ENCODE peak calls at places on chromosomes 3 and 15, in four cellular contexts. F is AG09319, L is MCF 10A, I is left ventricle myocardium inferior. G is an unnamed sample.

GRCh38 chr3:178205750-178206149 is 330.5 kb upstream of the KCNMB2 start:
- DNase-seq in F (peak), L (no peak), I (no peak), G (no peak)

GRCh38 chr15:81293728-81294500 is 30.0 kb downstream of the STARD5 start:
- DNase-seq in F (no peak), L (no peak), I (no peak), G (no peak)

GRCh38 chr15:42720071-42720470 is 16.9 kb downstream of the CDAN1 start:
- DNase-seq in F (no peak), L (no peak), I (no peak), G (no peak)

GRCh38 chr3:55860040-55860439 is 372.9 kb upstream of the WNT5A start:
- DNase-seq in F (no peak), L (no peak), I (no peak), G (no peak)

GRCh38 chr3:134406331-134407246 is 32.3 kb upstream of the AMOTL2 start:
- DNase-seq in F (no peak), L (no peak), I (peak), G (peak)

GRCh38 chr3:102181202-102181920 is 253.5 kb upstream of the ZPLD1 start:
- DNase-seq in F (peak), L (peak), I (no peak), G (no peak)

GRCh38 chr15:62337934-62338333 is 172.8 kb upstream of the C2CD4B start:
- DNase-seq in F (no peak), L (peak), I (no peak), G (no peak)

GRCh38 chr3:123678108-123678511 is 93.3 kb upstream of the HACD2 start:
- DNase-seq in F (peak), L (peak), I (no peak), G (no peak)

GRCh38 chr3:7447197-7447769 is 586.4 kb downstream of the GRM7 start:
- DNase-seq in F (no peak), L (no peak), I (no peak), G (no peak)

GRCh38 chr3:197584733-197585132 is 29.0 kb upstream of the BDH1 start:
- DNase-seq in F (no peak), L (no peak), I (no peak), G (no peak)

GRCh38 chr15:60383008-60383694 is 14.6 kb downstream of the ANXA2 start:
- DNase-seq in F (no peak), L (no peak), I (no peak), G (no peak)

GRCh38 chr15:22888120-22888859 is 49.8 kb downstream of the NIPA2 start:
- DNase-seq in F (peak), L (peak), I (no peak), G (no peak)

GRCh38 chr3:155093261-155093660 is 13.1 kb downstream of the MME start:
- DNase-seq in F (no peak), L (no peak), I (no peak), G (no peak)

GRCh38 chr3:155018621-155019330 is 61.3 kb upstream of the MME start:
- DNase-seq in F (no peak), L (peak), I (no peak), G (no peak)

GRCh38 chr15:74790080-74790916 is 8.4 kb downstream of the CSK start:
- DNase-seq in F (peak), L (peak), I (peak), G (no peak)

DNA sequence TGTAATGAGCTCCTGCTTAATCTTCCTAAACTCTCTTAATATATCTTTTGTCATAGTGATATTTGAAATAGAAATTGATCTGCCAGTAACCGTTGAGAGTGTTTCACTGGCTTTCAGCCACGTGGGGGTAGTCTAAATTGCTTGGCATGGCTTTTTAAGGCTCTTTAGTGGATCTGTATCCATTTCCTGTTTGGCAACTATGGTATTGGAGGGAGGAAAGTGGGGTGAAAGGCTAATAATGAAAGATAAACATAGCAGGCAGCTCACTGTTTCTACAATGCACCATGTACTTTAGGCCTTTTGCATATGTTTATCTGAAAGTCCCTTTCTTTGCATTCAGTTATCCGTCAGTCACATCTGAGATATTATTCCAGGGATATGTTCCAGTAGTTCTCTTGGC is 10.6 kb downstream of the TOPAZ1 start:
- DNase-seq in F (no peak), L (no peak), I (no peak), G (no peak)
- TF ChIP-seq CTCF in F (no peak), L (no peak), I (no peak), G (no peak)

DNA sequence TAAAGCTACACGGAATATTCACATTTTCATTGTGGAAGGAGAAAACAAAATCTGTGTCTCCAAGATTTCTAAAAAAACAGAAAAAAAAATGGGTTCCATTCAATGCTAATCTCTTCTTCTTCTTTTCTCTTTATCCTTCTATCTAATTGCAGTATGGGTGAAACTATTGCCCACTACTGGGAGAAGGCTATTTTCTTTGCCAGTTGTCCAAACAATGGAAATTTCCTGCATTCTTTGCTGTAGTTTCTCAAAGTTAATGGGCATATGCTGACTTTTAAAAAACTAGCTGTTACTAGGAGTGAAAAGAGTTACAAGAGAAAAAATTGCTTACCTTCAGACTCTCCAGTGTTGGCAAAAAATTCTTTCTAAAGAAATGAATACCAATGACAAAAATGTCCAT is 179.3 kb upstream of the ANKRD28 start:
- DNase-seq in F (no peak), L (no peak), I (no peak), G (no peak)
- TF ChIP-seq CTCF in F (no peak), L (no peak), I (no peak), G (no peak)

GRCh38 chr15:63373330-63373729 is 8.3 kb downstream of the CA12 start:
- DNase-seq in F (no peak), L (no peak), I (no peak), G (no peak)

GRCh38 chr15:63371297-63371918 is 10.2 kb downstream of the CA12 start:
- DNase-seq in F (peak), L (peak), I (no peak), G (no peak)

GRCh38 chr15:63372753-63373152 is 8.9 kb downstream of the CA12 start:
- DNase-seq in F (peak), L (no peak), I (no peak), G (no peak)

GRCh38 chr15:63370764-63371163 is 10.9 kb downstream of the CA12 start:
- DNase-seq in F (no peak), L (no peak), I (no peak), G (no peak)

DNA sequence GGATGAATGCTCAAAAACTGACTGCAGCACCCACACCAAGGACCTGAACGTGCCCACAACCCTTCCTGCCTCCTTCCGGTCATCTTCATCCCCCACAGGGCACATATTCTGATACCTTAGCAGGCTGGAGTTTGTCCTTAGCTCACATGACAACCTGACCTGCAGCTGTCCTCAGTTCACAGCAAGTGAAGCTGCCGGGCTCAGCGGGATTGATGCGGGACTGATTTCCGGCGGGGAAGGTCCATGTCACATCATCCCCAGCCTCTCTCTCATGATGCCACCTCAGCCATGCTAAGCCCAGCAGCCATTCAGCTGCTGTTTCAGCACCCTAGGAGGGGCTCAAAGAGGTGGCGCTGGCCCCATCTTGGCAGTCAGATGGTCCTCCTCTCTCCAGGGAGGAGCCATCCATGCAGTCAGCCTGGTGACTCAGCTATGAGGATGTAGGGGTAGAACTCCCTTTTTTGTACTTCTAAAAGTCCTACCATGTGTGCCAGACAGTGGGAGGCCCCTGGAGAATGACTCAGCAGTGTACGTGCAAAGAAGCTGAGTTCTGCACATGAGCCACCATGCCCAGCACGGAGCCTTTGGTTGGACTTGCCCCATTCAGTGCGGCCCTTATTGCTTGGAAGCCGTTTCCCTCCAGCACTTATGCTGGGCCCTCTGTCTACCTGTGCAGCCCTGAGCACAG is 9.5 kb downstream of the CA12 start:
- DNase-seq in F (peak), L (peak), I (no peak), G (no peak)
- TF ChIP-seq CTCF in F (no peak), L (no peak), I (no peak), G (no peak)

GRCh38 chr15:96345560-96346389 is 15.3 kb downstream of the NR2F2 start:
- DNase-seq in F (no peak), L (peak), I (peak), G (peak)
- TF ChIP-seq CTCF in F (peak), L (peak), I (peak), G (no peak)

DNA sequence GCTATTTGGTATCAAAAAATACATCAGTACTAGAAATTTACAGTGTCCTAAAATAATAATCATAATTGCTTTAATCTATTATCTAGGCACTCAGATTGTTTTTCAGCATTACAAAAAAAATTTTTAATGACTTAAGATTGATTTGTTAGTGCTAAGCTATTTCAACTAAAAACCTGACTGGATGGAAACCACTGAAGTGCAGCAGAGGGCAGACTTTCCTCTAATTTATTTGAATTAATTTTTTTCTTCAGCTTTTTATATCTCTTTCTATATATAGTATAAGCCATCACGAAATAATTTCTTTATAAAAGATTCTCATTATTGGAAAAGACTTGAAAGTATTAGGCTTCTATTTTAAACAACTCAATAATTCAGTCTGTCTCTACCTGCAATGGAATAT is 131.4 kb downstream of the IQCH start:
- DNase-seq in F (no peak), L (peak), I (no peak), G (no peak)
- TF ChIP-seq CTCF in F (no peak), L (peak), I (no peak), G (no peak)

GRCh38 chr3:184173374-184173722 is 1.3 kb upstream of the AP2M1 start:
- DNase-seq in F (no peak), L (no peak), I (no peak), G (no peak)

GRCh38 chr3:184174278-184174645 is 393 bp upstream of the AP2M1 start:
- DNase-seq in F (no peak), L (no peak), I (no peak), G (no peak)

GRCh38 chr3:184175506-184175905 is 851 bp downstream of the AP2M1 start:
- DNase-seq in F (no peak), L (peak), I (no peak), G (no peak)

GRCh38 chr3:184175981-184176376 is 1.3 kb downstream of the AP2M1 start:
- DNase-seq in F (no peak), L (no peak), I (no peak), G (no peak)

DNA sequence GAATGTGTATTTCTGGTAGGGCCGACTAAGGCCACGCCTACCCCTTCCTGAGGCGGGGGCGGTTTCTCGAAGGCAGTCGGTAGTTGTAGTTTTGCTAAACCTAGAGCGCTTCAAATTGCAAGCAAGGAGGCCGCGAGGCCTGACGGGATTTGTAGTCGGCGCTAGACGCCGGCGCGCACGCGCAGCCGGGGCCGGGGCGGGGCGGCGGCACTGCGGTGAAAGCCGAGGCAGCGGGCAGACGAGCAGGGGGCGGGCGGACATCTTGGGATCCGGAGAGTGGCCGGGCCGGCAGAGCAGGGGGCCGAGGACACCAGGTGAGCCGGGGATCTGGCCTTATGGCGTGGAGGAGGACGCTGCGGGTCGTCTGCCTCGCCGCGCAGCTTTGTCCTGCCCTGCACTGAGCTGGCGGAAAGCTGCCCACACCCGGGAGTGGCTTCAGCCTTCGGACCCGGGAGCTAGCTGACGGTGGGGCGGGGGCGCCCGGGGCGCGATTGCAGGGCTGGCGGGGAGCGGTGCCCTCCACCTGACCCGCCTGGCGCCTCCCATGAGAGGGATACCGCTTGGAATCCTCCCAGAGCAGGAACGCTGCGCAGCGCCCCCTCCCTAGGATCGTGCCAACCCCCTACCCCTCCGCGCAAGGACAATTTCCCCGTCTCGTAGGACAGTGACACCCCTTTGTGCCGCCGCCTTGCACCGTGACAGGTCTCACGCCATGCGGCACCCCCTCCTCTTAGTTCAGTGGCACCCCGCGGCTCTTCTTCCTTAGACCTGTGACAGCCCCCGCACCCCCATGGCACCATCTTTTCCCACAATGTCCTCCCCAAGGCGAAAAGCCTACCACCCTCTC is at the start of gene AP2M1:
- DNase-seq in F (peak), L (peak), I (peak), G (peak)
- TF ChIP-seq CTCF in F (no peak), L (no peak), I (no peak), G (no peak)

GRCh38 chr15:78177447-78177873 is 28.3 kb downstream of the IDH3A start:
- DNase-seq in F (no peak), L (peak), I (peak), G (peak)

GRCh38 chr15:78174398-78174797 is 25.2 kb downstream of the IDH3A start:
- DNase-seq in F (no peak), L (no peak), I (no peak), G (no peak)

GRCh38 chr15:78178056-78178455 is 28.9 kb downstream of the IDH3A start:
- DNase-seq in F (no peak), L (no peak), I (no peak), G (no peak)

GRCh38 chr15:78171864-78172472 is 22.8 kb downstream of the IDH3A start:
- DNase-seq in F (no peak), L (no peak), I (no peak), G (no peak)

GRCh38 chr15:78175333-78175732 is 26.2 kb downstream of the IDH3A start:
- DNase-seq in F (no peak), L (no peak), I (no peak), G (no peak)
- TF ChIP-seq CTCF in F (no peak), L (no peak), I (no peak), G (no peak)

DNA sequence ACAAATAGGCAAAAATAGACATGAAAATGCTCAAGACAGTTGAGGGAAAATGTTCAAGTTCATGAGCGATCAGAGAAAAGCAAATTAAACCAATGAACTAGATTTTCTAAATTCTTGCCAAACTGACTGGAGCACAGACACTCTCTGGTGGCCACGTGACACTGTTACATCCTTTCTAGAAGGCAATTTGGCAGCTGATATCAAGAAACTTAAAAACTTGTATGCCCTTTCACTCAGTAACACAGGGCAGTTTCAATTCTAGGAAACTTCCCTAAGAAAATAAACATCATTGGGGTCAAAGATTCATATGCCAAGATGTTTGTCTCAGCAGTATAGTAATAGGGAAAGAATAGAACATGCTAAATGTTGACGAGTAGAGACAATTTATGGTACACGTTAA is 52.2 kb downstream of the ABHD5 start:
- DNase-seq in F (no peak), L (peak), I (no peak), G (no peak)
- TF ChIP-seq CTCF in F (peak), L (peak), I (peak), G (no peak)

GRCh38 chr3:151660890-151661289 is 72.8 kb upstream of the AADACL2 start:
- DNase-seq in F (no peak), L (peak), I (no peak), G (no peak)
- TF ChIP-seq CTCF in F (no peak), L (peak), I (peak), G (peak)

G was measured in endothelial cell.